ENCODE peak calls at places on chromosomes 13 and 19, in six cellular contexts. G is H1, J is GM12891, N is K562, T is GM12878, M is HepG2. V is an unnamed sample.
A peak's percentile ranks its signal among the peaks of the same experiment; 100 is the strongest.

GRCh38 chr13:50410921-50411712 is 395.9 kb downstream of the KCNRG start:
- DNase-seq in G (no peak), J (no peak), N (peak; percentile 83), T (no peak), M (peak; percentile 22), V (no peak)

GRCh38 chr19:42455621-42456081 is 12.9 kb upstream of the CXCL17 start:
- DNase-seq in G (no peak), J (no peak), N (no peak), T (no peak), M (no peak), V (no peak)

GRCh38 chr19:22426901-22427300 is 4.8 kb upstream of the ZNF98 start:
- DNase-seq in G (no peak), J (no peak), N (no peak), T (no peak), M (no peak), V (no peak)

GRCh38 chr13:112186091-112186490 is 119.1 kb downstream of the SOX1 start:
- DNase-seq in G (no peak), J (no peak), N (no peak), T (no peak), M (no peak), V (no peak)

GRCh38 chr19:10679743-10680142 is 21.5 kb upstream of the QTRT1 start:
- DNase-seq in G (no peak), J (no peak), N (no peak), T (no peak), M (no peak), V (no peak)

GRCh38 chr13:51873837-51874236 is 12.1 kb downstream of the CCDC70 start:
- DNase-seq in G (no peak), J (no peak), N (no peak), T (no peak), M (no peak), V (no peak)

GRCh38 chr13:75181906-75182305 is 300.1 kb downstream of the TBC1D4 start:
- DNase-seq in G (no peak), J (no peak), N (no peak), T (no peak), M (no peak), V (no peak)

GRCh38 chr19:49407482-49408015 is 15.7 kb downstream of the PTH2 start:
- DNase-seq in G (no peak), J (no peak), N (no peak), T (no peak), M (no peak), V (no peak)

GRCh38 chr13:96899946-96900345 is 94.3 kb downstream of the OXGR1 start:
- DNase-seq in G (no peak), J (no peak), N (no peak), T (no peak), M (no peak), V (no peak)

GRCh38 chr19:2059422-2060201 is 8.6 kb upstream of the MKNK2 start:
- DNase-seq in G (no peak), J (no peak), N (peak; percentile 65), T (no peak), M (peak; percentile 89), V (no peak)

GRCh38 chr13:21980049-21980448 is 309.2 kb downstream of the FGF9 start:
- DNase-seq in G (no peak), J (no peak), N (no peak), T (no peak), M (no peak), V (no peak)

GRCh38 chr13:34153428-34154180 is 335.7 kb downstream of the RFC3 start:
- DNase-seq in G (no peak), J (no peak), N (no peak), T (no peak), M (no peak), V (no peak)

GRCh38 chr13:114044486-114044885 is 70.6 kb upstream of the C13orf46 start:
- DNase-seq in G (no peak), J (no peak), N (no peak), T (no peak), M (no peak), V (no peak)

GRCh38 chr13:108120332-108120731 is 95.0 kb downstream of the LIG4 start:
- DNase-seq in G (no peak), J (no peak), N (no peak), T (no peak), M (no peak), V (no peak)

GRCh38 chr13:112985803-112986408 is 16.9 kb downstream of the MCF2L start:
- DNase-seq in G (no peak), J (no peak), N (no peak), T (no peak), M (no peak), V (no peak)

GRCh38 chr13:49265822-49266221 is 18.1 kb downstream of the CDADC1 start:
- DNase-seq in G (no peak), J (no peak), N (no peak), T (no peak), M (no peak), V (no peak)

GRCh38 chr19:37914908-37915307 is 7.9 kb downstream of the SIPA1L3 start:
- DNase-seq in G (no peak), J (peak; percentile 30), N (no peak), T (peak; percentile 77), M (no peak), V (no peak)

GRCh38 chr13:23321534-23322241 is 111.8 kb downstream of the SACS start:
- DNase-seq in G (no peak), J (peak; percentile 25), N (no peak), T (peak; percentile 35), M (peak; percentile 11), V (no peak)

GRCh38 chr19:58361900-58362271 is 665 bp downstream of the ZNF497 start:
- DNase-seq in G (no peak), J (peak; percentile 68), N (peak; percentile 64), T (no peak), M (peak; percentile 49), V (peak; percentile 67)

GRCh38 chr13:24185591-24186232 is 25.2 kb downstream of the SPATA13 start:
- DNase-seq in G (no peak), J (no peak), N (no peak), T (no peak), M (no peak), V (no peak)

GRCh38 chr13:112984954-112985802 is 16.2 kb downstream of the MCF2L start:
- DNase-seq in G (no peak), J (no peak), N (no peak), T (no peak), M (peak; percentile 82), V (no peak)

GRCh38 chr13:57437587-57437986 is 194.0 kb upstream of the PCDH17 start:
- DNase-seq in G (no peak), J (no peak), N (no peak), T (no peak), M (no peak), V (no peak)

GRCh38 chr13:40668335-40668734 is 1.9 kb upstream of the FOXO1 start:
- DNase-seq in G (no peak), J (peak; percentile 41), N (peak; percentile 57), T (no peak), M (peak; percentile 54), V (peak; percentile 48)

GRCh38 chr19:58274771-58275199 is 4.0 kb upstream of the ZNF8 start:
- DNase-seq in G (no peak), J (no peak), N (no peak), T (no peak), M (no peak), V (no peak)

GRCh38 chr19:32876919-32877285 is 7.3 kb upstream of the SLC7A9 start:
- DNase-seq in G (no peak), J (no peak), N (no peak), T (no peak), M (no peak), V (no peak)

GRCh38 chr13:44921931-44922758 is 67.1 kb downstream of the NUFIP1 start:
- DNase-seq in G (no peak), J (no peak), N (no peak), T (no peak), M (peak; percentile 81), V (no peak)

GRCh38 chr13:110217811-110218210 is 89.1 kb downstream of the COL4A1 start:
- DNase-seq in G (no peak), J (no peak), N (no peak), T (no peak), M (no peak), V (no peak)

GRCh38 chr13:72541674-72542073 is 185.8 kb downstream of the MZT1 start:
- DNase-seq in G (no peak), J (no peak), N (no peak), T (no peak), M (no peak), V (no peak)
- TF ChIP-seq TAF1 in G (no peak), J (no peak), N (no peak), T (no peak), M (no peak), V (no peak)

GRCh38 chr13:99406799-99407201 is 94.5 kb upstream of the TM9SF2 start:
- DNase-seq in G (no peak), J (no peak), N (no peak), T (no peak), M (no peak), V (no peak)
- TF ChIP-seq POLR2AphosphoS5 in G (no peak), J (no peak), N (no peak), T (no peak), M (no peak), V (no peak)

DNA sequence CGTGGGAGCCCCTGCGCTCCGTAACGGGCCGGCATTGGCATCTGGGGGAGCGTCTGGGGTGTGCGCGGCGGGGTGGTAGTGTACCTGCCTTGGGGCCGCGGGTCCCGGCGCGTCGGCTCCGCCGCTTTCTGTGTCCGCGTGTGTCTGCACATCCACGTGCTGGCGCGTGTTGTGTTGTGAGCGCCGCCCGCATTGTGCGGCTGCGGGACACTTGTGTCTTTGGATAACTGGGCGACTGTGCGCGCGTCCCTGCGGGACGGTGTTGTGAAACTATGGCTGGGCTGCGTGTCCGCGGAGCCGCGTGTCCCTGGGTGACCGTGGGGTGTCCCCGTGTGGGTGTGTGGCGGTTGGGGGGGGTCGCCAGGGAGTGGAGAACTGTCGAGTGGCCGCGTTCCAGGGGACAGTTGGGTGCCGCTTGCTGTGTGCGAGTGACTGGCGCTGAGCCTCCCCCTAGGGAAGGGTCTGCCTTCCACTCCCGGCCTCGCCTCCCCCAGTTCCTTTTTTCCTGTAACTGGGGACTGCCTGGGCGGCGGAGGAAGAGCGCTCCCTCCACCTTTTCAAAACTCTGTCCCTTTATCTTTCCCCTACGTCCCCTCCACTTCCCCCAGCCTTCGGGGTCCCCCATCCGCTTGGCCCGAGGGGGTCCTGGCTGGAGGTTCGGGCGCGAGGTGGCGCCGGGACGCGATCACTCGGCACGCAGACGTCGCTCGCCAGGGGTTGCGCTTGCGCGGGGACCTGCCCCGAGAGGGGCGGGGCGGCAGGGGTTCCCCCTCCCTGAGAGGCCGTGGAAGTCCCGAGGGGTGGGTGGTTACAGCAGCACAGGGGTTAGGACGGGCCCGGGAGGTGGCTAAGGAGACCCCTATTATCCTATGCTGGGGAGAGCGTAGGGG is 5.6 kb upstream of the NFIC start:
- DNase-seq in G (no peak), J (peak; percentile 79), N (peak; percentile 84), T (no peak), M (no peak), V (peak; percentile 83)
- TF ChIP-seq POLR2A in G (no peak), J (no peak), N (peak; percentile 75), T (peak; percentile 69), M (no peak), V (no peak)

DNA sequence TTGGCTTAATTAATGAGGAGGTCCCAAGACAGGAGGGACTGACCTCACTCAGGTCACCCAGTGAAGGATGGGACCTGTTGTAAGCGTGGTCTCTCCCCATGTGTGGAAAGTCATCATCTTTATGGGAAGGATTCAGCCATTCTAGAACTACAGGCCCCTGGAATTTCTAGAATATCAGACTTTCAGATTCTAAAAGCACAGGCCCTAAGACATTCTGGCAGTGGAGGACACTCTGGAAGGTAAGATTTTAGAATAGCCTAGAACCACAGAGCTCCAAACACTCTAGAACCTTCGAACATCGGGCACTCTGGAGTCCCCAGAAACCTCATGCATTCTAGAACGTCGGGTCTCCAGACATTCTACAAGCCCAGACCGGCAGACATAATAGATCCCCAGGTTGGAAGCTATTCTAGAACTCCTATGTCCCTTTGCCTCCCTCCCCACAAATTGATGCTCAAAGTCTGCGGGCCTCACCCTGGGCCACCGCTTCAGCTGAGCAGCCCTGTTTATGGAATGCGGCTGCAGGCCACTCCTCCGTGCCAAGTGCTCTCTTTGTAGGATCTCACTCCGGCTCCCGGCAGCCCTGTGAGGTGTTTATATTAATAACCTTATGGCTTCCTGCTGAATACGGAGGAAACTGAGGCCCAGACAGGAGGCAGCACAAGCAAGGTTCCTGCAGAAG is 1.9 kb upstream of the KLK15 start:
- DNase-seq in G (no peak), J (no peak), N (no peak), T (no peak), M (no peak), V (no peak)
- TF ChIP-seq TAF1 in G (no peak), J (no peak), N (no peak), T (no peak), M (no peak), V (no peak)